ENCODE peak calls at places on chromosomes 1 and 21, in seven cellular contexts. One of them, this sample, is unnamed.
A peak's percentile ranks its signal among the peaks of the same experiment; 100 is the strongest.

GRCh38 chr1:77121503-77121902 is 97.7 kb downstream of the PIGK start:
- DNase-seq in kidney epithelial cell: no peak
- DNase-seq in bronchial epithelial cell: no peak
- DNase-seq in sigmoid colon: no peak
- DNase-seq in GM06990: no peak
- DNase-seq in fibroblast of the aortic adventitia: no peak
- DNase-seq in AG04450: no peak
- DNase-seq in this sample: no peak

GRCh38 chr1:48469616-48470500 is 2.1 kb downstream of the SPATA6 start:
- DNase-seq in bronchial epithelial cell: peak; percentile 50
- DNase-seq in kidney epithelial cell: no peak
- DNase-seq in sigmoid colon: peak; percentile 80
- DNase-seq in AG04450: no peak
- DNase-seq in GM06990: no peak
- DNase-seq in fibroblast of the aortic adventitia: peak; percentile 85
- DNase-seq in this sample: peak; percentile 14

GRCh38 chr21:36710729-36711048 is 11.8 kb downstream of the SIM2 start:
- DNase-seq in GM06990: no peak
- DNase-seq in AG04450: no peak
- DNase-seq in kidney epithelial cell: no peak
- DNase-seq in sigmoid colon: peak; percentile 43
- DNase-seq in fibroblast of the aortic adventitia: no peak
- DNase-seq in bronchial epithelial cell: no peak
- DNase-seq in this sample: no peak

GRCh38 chr1:84069236-84069845 is 70.4 kb upstream of the TTLL7 start:
- DNase-seq in bronchial epithelial cell: no peak
- DNase-seq in kidney epithelial cell: no peak
- DNase-seq in GM06990: no peak
- DNase-seq in AG04450: no peak
- DNase-seq in sigmoid colon: no peak
- DNase-seq in fibroblast of the aortic adventitia: no peak
- DNase-seq in this sample: no peak

GRCh38 chr1:102099916-102100315 is 103.2 kb upstream of the OLFM3 start:
- DNase-seq in fibroblast of the aortic adventitia: no peak
- DNase-seq in kidney epithelial cell: peak; percentile 19
- DNase-seq in sigmoid colon: no peak
- DNase-seq in GM06990: no peak
- DNase-seq in bronchial epithelial cell: no peak
- DNase-seq in AG04450: no peak
- DNase-seq in this sample: no peak

GRCh38 chr1:200090252-200091159 is 63.0 kb downstream of the NR5A2 start:
- DNase-seq in GM06990: no peak
- DNase-seq in kidney epithelial cell: no peak
- DNase-seq in sigmoid colon: no peak
- DNase-seq in AG04450: no peak
- DNase-seq in fibroblast of the aortic adventitia: peak; percentile 6
- DNase-seq in bronchial epithelial cell: no peak
- DNase-seq in this sample: no peak

GRCh38 chr1:162236622-162237021 is 140.0 kb downstream of the SPATA46 start:
- DNase-seq in sigmoid colon: no peak
- DNase-seq in GM06990: no peak
- DNase-seq in bronchial epithelial cell: no peak
- DNase-seq in AG04450: no peak
- DNase-seq in fibroblast of the aortic adventitia: no peak
- DNase-seq in kidney epithelial cell: no peak
- DNase-seq in this sample: no peak

GRCh38 chr1:229254910-229255541 is 15.9 kb upstream of the RAB4A start:
- DNase-seq in sigmoid colon: no peak
- DNase-seq in GM06990: no peak
- DNase-seq in fibroblast of the aortic adventitia: peak; percentile 50
- DNase-seq in AG04450: no peak
- DNase-seq in kidney epithelial cell: no peak
- DNase-seq in bronchial epithelial cell: peak; percentile 40
- DNase-seq in this sample: no peak

GRCh38 chr1:175163702-175164101 is 28.9 kb downstream of the KIAA0040 start:
- DNase-seq in AG04450: no peak
- DNase-seq in bronchial epithelial cell: no peak
- DNase-seq in sigmoid colon: no peak
- DNase-seq in kidney epithelial cell: no peak
- DNase-seq in fibroblast of the aortic adventitia: no peak
- DNase-seq in GM06990: no peak
- DNase-seq in this sample: no peak

GRCh38 chr21:43619856-43620255 is 39.4 kb downstream of the HSF2BP start:
- DNase-seq in fibroblast of the aortic adventitia: no peak
- DNase-seq in bronchial epithelial cell: no peak
- DNase-seq in kidney epithelial cell: no peak
- DNase-seq in AG04450: no peak
- DNase-seq in GM06990: no peak
- DNase-seq in sigmoid colon: no peak
- DNase-seq in this sample: no peak

GRCh38 chr1:25037174-25038074 is 107.3 kb upstream of the RUNX3 start:
- DNase-seq in sigmoid colon: no peak
- DNase-seq in fibroblast of the aortic adventitia: peak; percentile 15
- DNase-seq in bronchial epithelial cell: peak; percentile 33
- DNase-seq in kidney epithelial cell: no peak
- DNase-seq in AG04450: no peak
- DNase-seq in GM06990: no peak
- DNase-seq in this sample: no peak

GRCh38 chr1:184485731-184486723 is 99.2 kb downstream of the C1orf21 start:
- DNase-seq in bronchial epithelial cell: peak; percentile 7
- DNase-seq in AG04450: no peak
- DNase-seq in fibroblast of the aortic adventitia: peak; percentile 48
- DNase-seq in kidney epithelial cell: peak; percentile 4
- DNase-seq in sigmoid colon: no peak
- DNase-seq in GM06990: no peak
- DNase-seq in this sample: no peak

GRCh38 chr1:7334475-7335035 is 436.5 kb upstream of the VAMP3 start:
- DNase-seq in bronchial epithelial cell: peak; percentile 92
- DNase-seq in sigmoid colon: no peak
- DNase-seq in GM06990: no peak
- DNase-seq in kidney epithelial cell: peak; percentile 81
- DNase-seq in AG04450: no peak
- DNase-seq in fibroblast of the aortic adventitia: peak; percentile 24
- DNase-seq in this sample: no peak

GRCh38 chr1:93842750-93843500 is 36.1 kb downstream of the DNTTIP2 start:
- DNase-seq in bronchial epithelial cell: no peak
- DNase-seq in fibroblast of the aortic adventitia: peak; percentile 79
- DNase-seq in AG04450: peak; percentile 10
- DNase-seq in GM06990: no peak
- DNase-seq in kidney epithelial cell: no peak
- DNase-seq in sigmoid colon: no peak
- DNase-seq in this sample: no peak

DNA sequence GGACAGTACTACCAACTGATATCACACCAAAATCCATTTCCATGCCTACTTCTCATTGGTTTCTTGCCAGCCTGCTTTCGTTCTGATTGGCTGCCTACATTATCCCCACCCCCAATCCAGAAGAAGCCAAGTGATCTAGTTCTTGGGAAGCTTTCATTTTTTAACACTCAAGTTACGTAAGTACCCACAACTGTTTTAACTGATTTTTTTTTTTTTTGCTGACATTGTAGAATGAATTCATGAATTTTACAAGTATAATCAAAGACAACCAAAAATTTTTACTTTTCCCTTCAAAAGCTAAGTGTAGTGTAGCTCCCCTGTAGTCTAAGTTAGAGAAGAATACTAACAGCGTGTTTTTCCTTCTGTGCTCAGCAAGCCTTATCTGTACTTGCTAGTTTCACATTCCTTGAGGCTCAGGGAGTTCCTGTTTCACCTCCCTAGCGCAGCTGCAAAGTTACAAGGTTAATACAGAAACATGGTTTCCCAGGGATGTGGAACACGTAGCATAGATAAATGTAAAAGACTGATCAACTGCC is at the start of gene SLC9C2:
- DNase-seq in fibroblast of the aortic adventitia: peak; percentile 82
- DNase-seq in sigmoid colon: no peak
- DNase-seq in AG04450: no peak
- DNase-seq in GM06990: no peak
- DNase-seq in bronchial epithelial cell: peak; percentile 36
- DNase-seq in kidney epithelial cell: no peak
- DNase-seq in this sample: no peak
- H3K4me3 ChIP-seq in fibroblast of the aortic adventitia: peak within 1 kb of the TSS; percentile 57
- H3K4me3 ChIP-seq in sigmoid colon: no peak within 1 kb of the TSS
- H3K4me3 ChIP-seq in AG04450: no peak within 1 kb of the TSS
- H3K4me3 ChIP-seq in GM06990: no peak within 1 kb of the TSS
- H3K4me3 ChIP-seq in bronchial epithelial cell: no peak within 1 kb of the TSS
- H3K4me3 ChIP-seq in kidney epithelial cell: no peak within 1 kb of the TSS
- H3K4me3 ChIP-seq in this sample: no peak within 1 kb of the TSS

GRCh38 chr1:67171574-67171955 is 5.3 kb downstream of the IL23R start:
- DNase-seq in fibroblast of the aortic adventitia: no peak
- DNase-seq in AG04450: no peak
- DNase-seq in kidney epithelial cell: no peak
- DNase-seq in bronchial epithelial cell: no peak
- DNase-seq in GM06990: no peak
- DNase-seq in sigmoid colon: no peak
- DNase-seq in this sample: no peak

GRCh38 chr1:67169932-67170331 is 3.7 kb downstream of the IL23R start:
- DNase-seq in AG04450: no peak
- DNase-seq in GM06990: no peak
- DNase-seq in bronchial epithelial cell: no peak
- DNase-seq in fibroblast of the aortic adventitia: no peak
- DNase-seq in sigmoid colon: no peak
- DNase-seq in kidney epithelial cell: no peak
- DNase-seq in this sample: no peak

GRCh38 chr1:67173988-67174387 is 7.7 kb downstream of the IL23R start:
- DNase-seq in sigmoid colon: no peak
- DNase-seq in bronchial epithelial cell: no peak
- DNase-seq in AG04450: no peak
- DNase-seq in kidney epithelial cell: no peak
- DNase-seq in GM06990: no peak
- DNase-seq in fibroblast of the aortic adventitia: no peak
- DNase-seq in this sample: no peak

GRCh38 chr1:67170751-67171573 is 4.7 kb downstream of the IL23R start:
- DNase-seq in kidney epithelial cell: no peak
- DNase-seq in AG04450: no peak
- DNase-seq in sigmoid colon: no peak
- DNase-seq in bronchial epithelial cell: no peak
- DNase-seq in GM06990: no peak
- DNase-seq in fibroblast of the aortic adventitia: no peak
- DNase-seq in this sample: no peak

DNA sequence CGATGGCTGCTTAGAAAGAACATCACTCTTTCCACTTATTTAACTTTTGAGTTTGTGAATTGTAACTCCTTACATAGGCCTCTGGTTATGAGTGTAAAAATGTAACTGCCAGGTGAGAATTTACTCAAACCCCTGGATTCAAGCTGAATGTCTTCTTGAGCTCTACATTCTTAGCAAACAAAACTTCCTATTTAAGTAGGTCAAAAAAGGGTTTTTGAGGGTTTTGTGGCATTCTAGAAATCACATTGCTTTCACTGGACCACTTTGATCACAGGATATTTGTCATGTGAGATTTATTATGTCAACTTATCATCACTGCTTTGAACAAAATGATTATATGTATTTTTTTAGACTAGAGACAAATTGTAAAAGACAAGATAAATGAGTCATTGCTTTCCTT is 5.7 kb downstream of the IL23R start:
- DNase-seq in AG04450: no peak
- DNase-seq in kidney epithelial cell: no peak
- DNase-seq in bronchial epithelial cell: no peak
- DNase-seq in fibroblast of the aortic adventitia: no peak
- DNase-seq in sigmoid colon: no peak
- DNase-seq in GM06990: peak; percentile 41
- DNase-seq in this sample: no peak
- H3K4me3 ChIP-seq in AG04450: no peak overlapping the region
- H3K4me3 ChIP-seq in kidney epithelial cell: no peak overlapping the region
- H3K4me3 ChIP-seq in bronchial epithelial cell: no peak overlapping the region
- H3K4me3 ChIP-seq in fibroblast of the aortic adventitia: no peak overlapping the region
- H3K4me3 ChIP-seq in sigmoid colon: no peak overlapping the region
- H3K4me3 ChIP-seq in GM06990: no peak overlapping the region
- H3K4me3 ChIP-seq in this sample: no peak overlapping the region

DNA sequence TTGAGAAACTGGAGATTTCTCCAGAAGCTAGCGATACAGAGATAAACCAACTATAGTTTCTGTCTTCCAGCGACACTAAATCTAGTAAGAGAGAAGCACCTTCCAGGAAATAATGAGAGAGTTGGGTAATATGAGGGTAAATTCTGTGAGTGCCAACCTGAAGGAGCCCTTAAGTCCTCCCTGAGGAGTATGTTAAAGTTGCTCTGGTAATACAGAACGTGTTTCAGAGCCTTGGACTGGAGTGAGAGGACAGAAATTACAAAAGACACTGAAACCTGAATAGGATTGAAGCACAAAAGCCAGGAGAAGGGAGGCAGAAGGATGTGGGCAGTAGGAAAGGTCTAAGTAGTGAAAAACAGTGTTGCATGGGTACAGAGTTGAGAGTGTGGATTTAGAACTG is 59.8 kb downstream of the RBM11 start:
- DNase-seq in kidney epithelial cell: no peak
- DNase-seq in AG04450: no peak
- DNase-seq in bronchial epithelial cell: no peak
- DNase-seq in fibroblast of the aortic adventitia: no peak
- DNase-seq in sigmoid colon: no peak
- DNase-seq in GM06990: no peak
- DNase-seq in this sample: no peak
- H3K4me3 ChIP-seq in kidney epithelial cell: no peak overlapping the region
- H3K4me3 ChIP-seq in AG04450: no peak overlapping the region
- H3K4me3 ChIP-seq in bronchial epithelial cell: no peak overlapping the region
- H3K4me3 ChIP-seq in fibroblast of the aortic adventitia: no peak overlapping the region
- H3K4me3 ChIP-seq in sigmoid colon: no peak overlapping the region
- H3K4me3 ChIP-seq in GM06990: no peak overlapping the region
- H3K4me3 ChIP-seq in this sample: no peak overlapping the region

GRCh38 chr1:27597511-27598216 is 6.3 kb downstream of the AHDC1 start:
- DNase-seq in AG04450: no peak
- DNase-seq in fibroblast of the aortic adventitia: peak; percentile 47
- DNase-seq in sigmoid colon: no peak
- DNase-seq in bronchial epithelial cell: no peak
- DNase-seq in kidney epithelial cell: no peak
- DNase-seq in GM06990: no peak
- DNase-seq in this sample: no peak
- H3K4me3 ChIP-seq in AG04450: no peak overlapping the region
- H3K4me3 ChIP-seq in fibroblast of the aortic adventitia: peak overlapping the region; percentile 33
- H3K4me3 ChIP-seq in sigmoid colon: no peak overlapping the region
- H3K4me3 ChIP-seq in bronchial epithelial cell: no peak overlapping the region
- H3K4me3 ChIP-seq in kidney epithelial cell: no peak overlapping the region
- H3K4me3 ChIP-seq in GM06990: no peak overlapping the region
- H3K4me3 ChIP-seq in this sample: peak overlapping the region; percentile 6